ENCODE peak calls at places on chromosomes 6 and 20, in ten cellular contexts. T is body of pancreas; K is IMR-90; A is CD4-positive, alpha-beta memory T cell; F is cardiac muscle cell; N is small intestine; D is mesenchymal stem cell; H is left ventricle myocardium inferior; M is mesendoderm; X is left lung. U is an unnamed sample.

GRCh38 chr6:133630651-133631050 is 258.3 kb upstream of the TCF21 start:
- DNase-seq in T (no peak), K (no peak), A (no peak), F (no peak), N (no peak), D (no peak), H (no peak), M (no peak), X (no peak), U (no peak)

GRCh38 chr20:38985603-38986170 is 23.5 kb downstream of the DHX35 start:
- DNase-seq in T (no peak), K (peak; percentile 73), A (no peak), F (peak; percentile 89), N (peak; percentile 76), D (peak; percentile 87), H (no peak), M (no peak), X (no peak), U (no peak)

GRCh38 chr20:10864076-10864672 is 190.4 kb upstream of the JAG1 start:
- DNase-seq in T (peak; percentile 64), K (no peak), A (no peak), F (peak; percentile 51), N (peak; percentile 94), D (peak; percentile 6), H (peak; percentile 25), M (no peak), X (peak; percentile 59), U (peak; percentile 89)

GRCh38 chr6:157047951-157048350 is 270.8 kb downstream of the ARID1B start:
- DNase-seq in T (no peak), K (peak; percentile 33), A (no peak), F (peak; percentile 66), N (no peak), D (no peak), H (no peak), M (no peak), X (no peak), U (no peak)

GRCh38 chr6:89928604-89929003 is 34.3 kb downstream of the GJA10 start:
- DNase-seq in T (no peak), K (peak; percentile 63), A (no peak), F (peak; percentile 52), N (no peak), D (peak; percentile 70), H (no peak), M (no peak), X (no peak), U (no peak)

GRCh38 chr6:36657942-36658544 is 20.5 kb upstream of the CDKN1A start:
- DNase-seq in T (no peak), K (peak; percentile 82), A (no peak), F (no peak), N (no peak), D (peak; percentile 52), H (no peak), M (no peak), X (no peak), U (no peak)

GRCh38 chr6:81977488-81977887 is 225.0 kb upstream of the TENT5A start:
- DNase-seq in T (no peak), K (peak; percentile 59), A (no peak), F (no peak), N (no peak), D (no peak), H (no peak), M (no peak), X (no peak), U (no peak)

GRCh38 chr20:33861458-33861857 is 50.3 kb downstream of the CHMP4B start:
- DNase-seq in T (no peak), K (no peak), A (no peak), F (no peak), N (no peak), D (no peak), H (no peak), M (peak; percentile 51), X (no peak), U (no peak)

GRCh38 chr6:30748851-30749540 is 4.6 kb upstream of the IER3 start:
- DNase-seq in T (no peak), K (peak; percentile 48), A (no peak), F (no peak), N (peak; percentile 53), D (peak; percentile 41), H (no peak), M (no peak), X (no peak), U (peak; percentile 29)

GRCh38 chr6:48567016-48567415 is 456.0 kb upstream of the PTCHD4 start:
- DNase-seq in T (no peak), K (no peak), A (no peak), F (peak; percentile 4), N (no peak), D (no peak), H (no peak), M (no peak), X (no peak), U (no peak)

GRCh38 chr20:2619961-2620595 is 32.4 kb upstream of the NOP56 start:
- DNase-seq in T (no peak), K (peak; percentile 15), A (no peak), F (peak; percentile 6), N (no peak), D (peak; percentile 20), H (no peak), M (no peak), X (no peak), U (no peak)

GRCh38 chr6:35728663-35729348 is 8.0 kb upstream of the ARMC12 start:
- DNase-seq in T (peak; percentile 37), K (no peak), A (peak; percentile 49), F (no peak), N (peak; percentile 63), D (no peak), H (peak; percentile 65), M (peak; percentile 12), X (peak; percentile 80), U (peak; percentile 61)

GRCh38 chr6:38572186-38572813 is 67.4 kb downstream of the BTBD9 start:
- DNase-seq in T (no peak), K (no peak), A (peak; percentile 74), F (peak; percentile 4), N (peak; percentile 13), D (peak; percentile 49), H (no peak), M (no peak), X (no peak), U (no peak)

GRCh38 chr6:53100561-53100960 is 35.4 kb downstream of the FBXO9 start:
- DNase-seq in T (no peak), K (peak; percentile 39), A (no peak), F (no peak), N (no peak), D (no peak), H (no peak), M (no peak), X (no peak), U (no peak)

GRCh38 chr6:53104916-53105315 is 39.7 kb downstream of the FBXO9 start:
- DNase-seq in T (no peak), K (no peak), A (no peak), F (peak; percentile 4), N (no peak), D (no peak), H (no peak), M (no peak), X (no peak), U (no peak)

GRCh38 chr6:53103993-53104675 is 38.9 kb downstream of the FBXO9 start:
- DNase-seq in T (no peak), K (no peak), A (no peak), F (peak; percentile 15), N (no peak), D (peak; percentile 31), H (no peak), M (peak; percentile 39), X (no peak), U (no peak)

GRCh38 chr6:53095716-53096115 is 30.5 kb downstream of the FBXO9 start:
- DNase-seq in T (no peak), K (peak; percentile 64), A (no peak), F (no peak), N (no peak), D (no peak), H (no peak), M (no peak), X (no peak), U (no peak)

GRCh38 chr6:53101006-53101405 is 35.8 kb downstream of the FBXO9 start:
- DNase-seq in T (no peak), K (no peak), A (no peak), F (no peak), N (no peak), D (no peak), H (no peak), M (no peak), X (no peak), U (no peak)
- H3K36me3 ChIP-seq in T (peaks cover 10% of the 10 kb centered on the region), K (peaks cover 29% of the 10 kb centered on the region), A (peaks cover 19% of the 10 kb centered on the region), F (peaks cover 44% of the 10 kb centered on the region), N (peaks cover 13% of the 10 kb centered on the region), D (peaks cover 76% of the 10 kb centered on the region), H (peaks cover 76% of the 10 kb centered on the region), M (peaks cover 8% of the 10 kb centered on the region), X (no peaks in the 10 kb centered on the region), U (no peaks in the 10 kb centered on the region)

DNA sequence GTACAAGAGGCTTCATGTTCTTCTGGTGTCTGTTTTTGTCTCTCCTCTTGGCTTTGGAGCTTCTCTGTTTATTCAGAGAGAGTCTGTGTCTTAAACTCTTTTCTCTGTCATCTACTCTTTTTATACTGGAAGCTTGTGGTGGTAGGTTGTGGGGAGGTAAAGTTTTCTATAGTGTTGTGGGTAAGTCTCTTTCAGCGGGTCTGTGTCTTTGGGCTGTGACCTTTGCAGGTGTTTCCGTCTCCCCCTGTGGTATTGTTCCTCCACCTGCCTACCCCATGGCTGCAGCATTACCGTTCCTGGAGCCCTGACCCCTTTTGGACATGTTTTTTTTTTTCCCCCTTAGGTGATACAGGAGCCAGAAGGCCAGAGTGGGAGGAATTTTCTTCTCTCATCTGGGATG is 37.9 kb upstream of the FERMT1 start:
- DNase-seq in T (no peak), K (no peak), A (no peak), F (no peak), N (no peak), D (no peak), H (no peak), M (no peak), X (no peak), U (no peak)
- H3K4me1 ChIP-seq in T (no peaks in the 10 kb centered on the region), K (no peaks in the 10 kb centered on the region), A (no peaks in the 10 kb centered on the region), F (peaks cover 21% of the 10 kb centered on the region), N (no peaks in the 10 kb centered on the region), D (no peaks in the 10 kb centered on the region), H (peaks cover 14% of the 10 kb centered on the region), M (no peaks in the 10 kb centered on the region), X (peaks cover 5% of the 10 kb centered on the region), U (no peaks in the 10 kb centered on the region)

GRCh38 chr6:32609731-32610640 is 20.3 kb upstream of the HLA-DRB1 start:
- DNase-seq in T (no peak), K (peak; percentile 92), A (peak; percentile 68), F (peak; percentile 95), N (peak; percentile 97), D (peak; percentile 95), H (no peak), M (peak; percentile 98), X (peak; percentile 55), U (peak; percentile 63)
- H3K27ac ChIP-seq in T (no peak overlapping the region), K (no peak overlapping the region), A (peak overlapping the region; percentile 67), F (no peak overlapping the region), N (peak overlapping the region; percentile 80), D (no peak overlapping the region), H (peak overlapping the region; percentile 71), M (no peak overlapping the region), X (peak overlapping the region; percentile 86), U (no peak overlapping the region)

DNA sequence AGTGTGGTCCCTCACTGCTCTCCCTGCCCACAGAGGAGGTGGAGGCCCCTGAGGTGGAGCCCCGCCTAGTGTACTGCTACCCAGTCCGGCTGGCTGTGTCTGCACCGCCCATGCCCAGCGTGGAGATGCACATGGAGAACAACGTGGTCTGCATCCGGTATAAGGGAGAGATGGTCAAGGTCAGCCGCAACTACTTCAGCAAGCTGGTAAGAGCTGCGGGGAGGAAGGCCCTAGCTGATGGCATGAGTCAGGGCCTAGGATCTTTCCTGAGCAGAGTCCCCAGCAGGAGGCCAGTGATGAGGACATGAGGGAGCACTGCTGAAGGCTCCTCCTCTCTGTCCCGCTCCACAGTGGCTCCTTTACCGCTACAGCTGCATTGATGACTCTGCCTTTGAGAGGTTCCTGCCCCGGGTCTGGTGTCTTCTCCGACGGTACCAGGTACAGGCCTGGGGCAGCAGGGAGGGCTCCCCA is 11.2 kb downstream of the PCIF1 start:
- DNase-seq in T (no peak), K (peak; percentile 21), A (no peak), F (no peak), N (no peak), D (peak; percentile 33), H (no peak), M (peak; percentile 56), X (no peak), U (no peak)
- H3K36me3 ChIP-seq in T (peaks cover 6% of the 10 kb centered on the region), K (peaks cover 85% of the 10 kb centered on the region), A (peaks cover 71% of the 10 kb centered on the region), F (peaks cover 64% of the 10 kb centered on the region), N (peaks cover 29% of the 10 kb centered on the region), D (peaks cover 88% of the 10 kb centered on the region), H (peaks cover 100% of the 10 kb centered on the region), M (peaks cover 37% of the 10 kb centered on the region), X (no peaks in the 10 kb centered on the region), U (peaks cover 19% of the 10 kb centered on the region)